ENCODE peak calls at places on chromosomes 5 and 9, in nine cellular contexts. N is HFF-Myc; K is A673; A is NCI-H510A treated with DMSO at 0.1 percent for 48 hours; V is ureter; D is NCI-H2171 treated with DMSO at 0.1 percent for 48 hours; J is HEK293T; Q is activated naive CD4-positive, alpha-beta T cell treated with anti-CD3 and anti-CD28 coated beads, Interleukin-2, amount 50 U/mL, for 16 hours; C is Kasumi-1. S is an unnamed sample.

GRCh38 chr5:137705106-137705505 is 30.8 kb downstream of the KLHL3 start:
- DNase-seq in N (no peak), K (no peak), A (no peak), V (no peak), D (no peak), J (no peak), Q (no peak), C (no peak), S (no peak)

GRCh38 chr5:67199859-67200258 is 3.3 kb upstream of the CD180 start:
- DNase-seq in N (no peak), K (no peak), A (no peak), V (no peak), D (no peak), J (no peak), Q (no peak), C (no peak), S (no peak)

GRCh38 chr9:94743035-94743954 is 16.8 kb downstream of the AOPEP start:
- DNase-seq in N (no peak), K (no peak), A (no peak), V (no peak), D (no peak), J (no peak), Q (no peak), C (no peak), S (no peak)

GRCh38 chr9:123309611-123310010 is 41.2 kb upstream of the STRBP start:
- DNase-seq in N (no peak), K (peak; percentile 38), A (no peak), V (no peak), D (no peak), J (no peak), Q (no peak), C (no peak), S (no peak)

GRCh38 chr5:159660401-159660800 is 255.9 kb upstream of the ADRA1B start:
- DNase-seq in N (no peak), K (no peak), A (no peak), V (no peak), D (no peak), J (no peak), Q (no peak), C (no peak), S (no peak)

GRCh38 chr5:116771466-116772151 is 197.0 kb upstream of the SEMA6A start:
- DNase-seq in N (no peak), K (no peak), A (no peak), V (no peak), D (no peak), J (no peak), Q (no peak), C (no peak), S (no peak)

GRCh38 chr9:75878461-75878860 is 12.0 kb upstream of the PCSK5 start:
- DNase-seq in N (no peak), K (no peak), A (no peak), V (no peak), D (no peak), J (no peak), Q (no peak), C (no peak), S (no peak)

GRCh38 chr5:60333103-60333502 is 366.9 kb downstream of the DEPDC1B start:
- DNase-seq in N (no peak), K (no peak), A (no peak), V (no peak), D (no peak), J (no peak), Q (no peak), C (no peak), S (no peak)